ENCODE peak calls at places on chromosomes 4 and X, in five cellular contexts. D is GM23248, X is HCT116, U is SK-N-SH, N is OCI-LY7. B is an unnamed sample. For H3K79me2, the result is how much of the 10 kb centered on the place peaks cover.

GRCh38 chr4:24089831-24090531 is 200.1 kb upstream of the PPARGC1A start:
- DNase-seq in X (no peak), N (no peak), D (peak), U (no peak), B (no peak)

GRCh38 chrX:79130857-79131256 is 13.6 kb upstream of the GPR174 start:
- DNase-seq in U (no peak), D (no peak), N (no peak), X (no peak), B (no peak)

GRCh38 chrX:39855748-39856129 is 242.0 kb downstream of the BCOR start:
- DNase-seq in X (peak), U (no peak), N (peak), D (peak), B (peak)

GRCh38 chr4:174561556-174561955 is 39.3 kb upstream of the HPGD start:
- DNase-seq in N (no peak), U (no peak), D (no peak), X (no peak), B (no peak)

GRCh38 chrX:153642313-153642654 is 4.7 kb upstream of the DUSP9 start:
- DNase-seq in U (peak), X (no peak), N (no peak), D (peak), B (peak)

GRCh38 chr4:87838207-87838606 is 5.4 kb downstream of the MEPE start:
- DNase-seq in X (no peak), D (peak), N (no peak), U (no peak), B (no peak)

GRCh38 chr4:173527103-173527876 is 2.7 kb downstream of the HAND2 start:
- DNase-seq in N (no peak), D (peak), U (no peak), X (no peak), B (no peak)

GRCh38 chr4:39472396-39472795 is 13.5 kb downstream of the LIAS start:
- DNase-seq in X (no peak), D (peak), N (no peak), U (no peak), B (no peak)

DNA sequence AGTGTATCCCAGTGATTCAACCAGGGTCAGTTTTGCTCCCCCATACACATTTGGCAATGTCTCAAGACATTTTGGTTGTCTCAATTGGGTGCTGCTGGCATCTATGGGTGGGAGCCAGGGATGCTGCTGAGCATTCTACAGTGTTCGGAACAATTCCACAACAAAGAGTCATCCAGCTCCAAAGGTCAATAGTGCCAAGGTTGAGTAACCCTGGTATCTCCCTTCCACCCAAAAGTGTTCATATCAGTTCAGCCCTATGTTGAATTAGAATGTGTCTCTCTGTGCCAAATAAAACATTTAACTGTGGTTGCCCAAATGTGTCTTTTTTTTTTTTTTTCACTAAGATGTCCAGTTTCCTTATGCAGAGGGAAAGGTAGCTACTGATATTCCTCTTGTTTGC is 129.4 kb upstream of the RAI2 start:
- DNase-seq in X (no peak), N (no peak), U (no peak), D (no peak), B (no peak)
- TF ChIP-seq EZH2phosphoT487 in X (no peak), N (no peak), U (no peak), D (no peak), B (no peak)

GRCh38 chr4:1883583-1883982 is 12.4 kb downstream of the NSD2 start:
- DNase-seq in U (no peak), N (no peak), D (no peak), X (no peak), B (no peak)

GRCh38 chr4:1881709-1882108 is 10.5 kb downstream of the NSD2 start:
- DNase-seq in D (no peak), X (no peak), N (no peak), U (no peak), B (no peak)

GRCh38 chr4:1887065-1887464 is 15.9 kb downstream of the NSD2 start:
- DNase-seq in U (no peak), D (no peak), N (no peak), X (no peak), B (no peak)

GRCh38 chr4:1882850-1883271 is 11.7 kb downstream of the NSD2 start:
- DNase-seq in U (no peak), D (no peak), N (no peak), X (no peak), B (no peak)

DNA sequence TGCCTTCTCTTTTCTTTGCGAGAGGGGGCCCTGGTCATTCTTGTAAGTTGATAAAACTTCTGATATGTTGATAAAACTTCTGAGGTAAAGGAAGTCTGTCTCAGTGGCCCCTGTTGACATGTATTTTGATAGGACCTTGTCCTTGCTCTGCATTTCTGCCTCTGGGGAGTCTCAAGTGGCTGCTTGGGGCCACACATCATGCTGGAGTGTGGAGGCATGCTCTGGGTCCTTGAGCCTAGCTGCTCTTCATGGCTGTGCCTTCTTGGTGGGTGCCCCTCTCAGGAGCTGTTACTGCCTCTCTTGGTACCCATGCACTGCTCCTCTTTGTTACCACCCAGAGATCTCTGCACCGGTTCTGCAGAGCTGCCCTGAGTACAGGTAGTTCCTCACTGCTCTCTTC is 14.2 kb downstream of the NSD2 start:
- DNase-seq in D (no peak), U (no peak), N (no peak), X (no peak), B (no peak)
- H3K79me2 ChIP-seq in D (half or more), U (half or more), N (half or more), X (half or more), B (half or more)

DNA sequence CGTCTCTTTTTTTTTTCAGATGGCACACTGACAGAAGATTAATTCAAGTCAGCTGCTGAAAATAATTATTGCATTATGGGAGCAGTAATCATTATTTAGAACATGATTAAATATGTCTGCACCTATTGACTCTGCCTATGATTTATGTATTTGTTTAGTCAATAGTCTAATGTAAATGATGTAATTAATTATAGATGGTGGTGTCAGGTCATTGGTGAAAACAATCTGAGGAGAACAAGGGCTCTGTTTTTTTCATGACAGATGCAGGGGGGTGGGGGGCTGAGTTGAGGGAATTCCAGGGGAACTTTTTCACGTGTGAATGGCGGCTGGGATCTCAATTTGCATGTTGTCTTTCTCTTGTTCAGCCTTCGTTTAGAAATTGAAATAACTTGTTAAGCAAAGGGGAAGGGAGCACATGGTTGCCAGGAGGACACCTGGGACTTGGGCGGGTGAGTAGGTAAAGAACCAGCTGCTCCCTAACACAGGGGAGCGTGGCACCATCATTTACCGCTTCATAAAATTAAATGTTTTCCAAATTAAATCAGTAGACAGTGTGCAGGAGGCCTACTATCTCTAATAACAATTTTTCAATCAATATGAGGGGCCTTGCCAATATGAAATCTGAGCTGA is 65.4 kb downstream of the NKX6-1 start:
- DNase-seq in U (no peak), N (no peak), D (no peak), X (no peak), B (no peak)
- TF ChIP-seq EZH2phosphoT487 in U (no peak), N (no peak), D (no peak), X (no peak), B (no peak)

DNA sequence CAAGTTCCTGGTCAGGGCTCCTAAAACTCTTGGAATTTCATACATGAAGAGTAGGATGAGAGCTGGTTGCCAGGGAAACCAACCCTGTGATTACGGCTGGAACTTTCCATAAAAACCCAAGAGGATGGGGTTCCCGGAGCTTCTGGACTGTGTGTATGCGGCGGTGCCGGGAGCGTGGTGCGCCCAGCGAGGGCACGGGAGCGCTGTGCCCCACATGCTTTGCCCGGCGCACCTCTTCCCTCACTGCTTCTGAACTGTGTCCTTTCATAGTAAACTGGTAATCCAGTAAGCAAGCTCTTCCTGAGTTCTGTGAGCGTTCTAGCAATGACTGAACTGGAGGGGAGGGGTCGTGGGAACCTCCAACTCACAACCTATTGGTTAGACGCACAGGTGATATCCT is 152.6 kb downstream of the AFAP1 start:
- DNase-seq in U (no peak), D (no peak), X (no peak), N (no peak), B (no peak)
- H3K79me2 ChIP-seq in U (half or more), D (half or more), X (under half), N (under half), B (under half)

B was measured in hepatocyte.